ENCODE peak calls at places on chromosomes 3 and 15, in five cellular contexts. Z is heart right ventricle, S is neural progenitor cell, C is fibroblast of lung, H is OCI-LY7. G is an unnamed sample.

GRCh38 chr3:195030791-195031321 is 240.1 kb downstream of the XXYLT1 start:
- DNase-seq in Z (no peak), S (no peak), C (peak; percentile 13), H (no peak), G (peak; percentile 43)

GRCh38 chr3:157418104-157418503 is 18.5 kb upstream of the PTX3 start:
- DNase-seq in Z (no peak), S (no peak), C (peak; percentile 49), H (no peak), G (no peak)

GRCh38 chr3:169760479-169760878 is 4.4 kb downstream of the TERC start:
- DNase-seq in Z (no peak), S (no peak), C (peak; percentile 50), H (no peak), G (no peak)

GRCh38 chr3:128341659-128342395 is 124.9 kb downstream of the DNAJB8 start:
- DNase-seq in Z (no peak), S (no peak), C (no peak), H (no peak), G (peak; percentile 22)

GRCh38 chr15:68218847-68219798 is 10.4 kb downstream of the CLN6 start:
- DNase-seq in Z (no peak), S (no peak), C (no peak), H (no peak), G (no peak)

GRCh38 chr15:70566047-70566835 is 197.1 kb downstream of the UACA start:
- DNase-seq in Z (no peak), S (peak; percentile 59), C (peak; percentile 25), H (no peak), G (no peak)

GRCh38 chr15:57019496-57020160 is 101.2 kb downstream of the TCF12 start:
- DNase-seq in Z (no peak), S (no peak), C (peak; percentile 33), H (no peak), G (no peak)

GRCh38 chr3:17424137-17424536 is 318.3 kb downstream of the TBC1D5 start:
- DNase-seq in Z (no peak), S (no peak), C (no peak), H (no peak), G (no peak)

GRCh38 chr3:179292440-179292839 is 30.4 kb upstream of the ZNF639 start:
- DNase-seq in Z (no peak), S (no peak), C (no peak), H (no peak), G (no peak)

GRCh38 chr3:29635888-29636287 is 355.0 kb downstream of the RBMS3 start:
- DNase-seq in Z (no peak), S (no peak), C (peak; percentile 36), H (no peak), G (no peak)

GRCh38 chr3:97432914-97433313 is 331.6 kb upstream of the ARL6 start:
- DNase-seq in Z (no peak), S (no peak), C (no peak), H (no peak), G (no peak)

GRCh38 chr3:138331143-138331894 is 1.7 kb upstream of the NME9 start:
- DNase-seq in Z (no peak), S (no peak), C (no peak), H (peak; percentile 7), G (no peak)

GRCh38 chr3:82802501-82802900 is 1041.1 kb upstream of the GBE1 start:
- DNase-seq in Z (no peak), S (no peak), C (no peak), H (no peak), G (no peak)

GRCh38 chr3:127800508-127800907 is 21.8 kb downstream of the MGLL start:
- DNase-seq in Z (no peak), S (no peak), C (peak; percentile 51), H (no peak), G (no peak)

GRCh38 chr15:67805871-67806538 is 19.3 kb upstream of the SKOR1 start:
- DNase-seq in Z (no peak), S (peak; percentile 52), C (no peak), H (no peak), G (no peak)

GRCh38 chr3:195732951-195733350 is 12.2 kb downstream of the MUC20 start:
- DNase-seq in Z (no peak), S (no peak), C (no peak), H (no peak), G (peak; percentile 26)

DNA sequence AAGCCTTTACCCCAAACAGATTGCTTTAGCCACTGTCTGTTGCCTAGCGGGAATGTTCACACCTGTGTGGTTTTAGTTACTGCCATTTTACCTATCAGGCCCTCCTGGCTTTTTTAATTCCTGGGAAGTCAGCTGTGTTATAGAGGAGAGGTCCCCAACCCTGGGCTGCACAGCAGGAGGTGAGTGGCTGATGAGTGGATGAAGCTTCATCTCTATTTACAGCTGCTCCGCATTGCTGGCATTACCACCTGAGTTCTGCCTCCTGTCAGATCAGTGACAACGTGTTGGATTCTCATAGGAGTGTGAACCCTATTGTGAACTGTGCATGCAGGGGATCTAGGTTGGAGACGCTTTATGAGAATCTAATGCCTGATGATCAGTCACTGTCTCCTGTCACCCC is 127.0 kb downstream of the MBNL1 start:
- DNase-seq in Z (no peak), S (no peak), C (no peak), H (no peak), G (no peak)
- H3K4me3 ChIP-seq in Z (no peak overlapping the region), S (no peak overlapping the region), C (no peak overlapping the region), H (no peak overlapping the region), G (no peak overlapping the region)

DNA sequence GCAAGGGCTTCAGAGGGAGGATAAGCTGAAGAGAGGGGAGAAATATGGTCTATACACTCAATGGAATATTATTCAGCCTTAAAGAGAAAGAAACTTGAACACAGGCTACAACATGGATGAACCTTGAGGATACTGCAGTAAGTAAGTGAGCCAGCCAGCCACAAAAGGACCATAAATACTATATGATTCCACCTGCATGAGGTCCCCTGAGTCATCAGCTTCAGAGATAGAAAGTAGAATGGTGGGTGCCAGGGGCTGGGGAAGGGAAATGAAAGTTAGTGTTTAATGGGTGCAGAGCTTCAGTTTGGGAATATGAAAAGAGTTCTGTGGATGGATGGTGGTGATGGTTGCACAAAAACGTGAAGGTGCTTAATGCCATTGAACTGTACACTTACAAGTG is 68.4 kb upstream of the SEC13 start:
- DNase-seq in Z (no peak), S (no peak), C (no peak), H (peak; percentile 76), G (no peak)
- H3K9me3 ChIP-seq in Z (peaks cover 32% of the 10 kb centered on the region), S (no peaks in the 10 kb centered on the region), C (no peaks in the 10 kb centered on the region), H (no peaks in the 10 kb centered on the region), G (no peaks in the 10 kb centered on the region)

GRCh38 chr15:94262201-94262600 is 30.8 kb downstream of the MCTP2 start:
- DNase-seq in Z (no peak), S (no peak), C (no peak), H (no peak), G (no peak)
- H3K4me3 ChIP-seq in Z (no peak overlapping the region), S (no peak overlapping the region), C (no peak overlapping the region), H (no peak overlapping the region), G (no peak overlapping the region)

GRCh38 chr15:74233373-74233772 is 2.8 kb upstream of the CCDC33 start:
- DNase-seq in Z (no peak), S (no peak), C (no peak), H (no peak), G (no peak)
- H3K9me3 ChIP-seq in Z (no peaks in the 10 kb centered on the region), S (no peaks in the 10 kb centered on the region), C (no peaks in the 10 kb centered on the region), H (no peaks in the 10 kb centered on the region), G (no peaks in the 10 kb centered on the region)

GRCh38 chr15:48176097-48176496 is 2.0 kb downstream of the MYEF2 start:
- DNase-seq in Z (no peak), S (no peak), C (peak; percentile 46), H (no peak), G (no peak)
- H3K4me3 ChIP-seq in Z (no peak overlapping the region), S (peak overlapping the region; percentile 92), C (no peak overlapping the region), H (peak overlapping the region; percentile 84), G (no peak overlapping the region)

DNA sequence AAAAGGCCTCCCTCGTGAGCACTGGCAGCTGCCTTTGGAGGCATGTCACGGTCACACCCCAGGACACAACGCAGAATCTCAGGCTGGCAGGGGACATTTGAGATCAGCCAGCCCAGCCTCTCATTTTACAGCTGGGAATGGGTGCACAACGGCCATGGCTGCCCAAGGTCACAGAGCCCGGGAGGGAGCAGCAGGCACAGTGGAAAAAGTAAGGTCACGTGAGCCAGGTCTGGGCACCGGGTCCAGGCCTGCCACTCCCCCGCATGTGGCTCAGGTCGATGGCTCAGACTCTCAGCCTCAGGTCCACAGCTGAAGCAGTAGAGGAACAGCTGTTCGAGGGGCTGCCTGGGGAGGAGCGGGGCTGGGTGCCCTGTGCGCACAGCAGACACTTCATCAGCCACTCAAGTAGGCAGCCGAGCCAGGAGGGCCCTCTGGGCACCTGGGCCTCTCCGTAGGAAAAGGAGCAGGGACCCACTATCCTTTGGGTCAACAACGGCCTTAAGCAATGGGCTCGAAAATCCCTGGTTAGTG is 260.6 kb downstream of the GOLGA6L6 start:
- DNase-seq in Z (no peak), S (no peak), C (no peak), H (no peak), G (peak; percentile 52)
- H3K9me3 ChIP-seq in Z (no peaks in the 10 kb centered on the region), S (peaks cover 91% of the 10 kb centered on the region), C (peaks cover 6% of the 10 kb centered on the region), H (peaks cover 6% of the 10 kb centered on the region), G (no peaks in the 10 kb centered on the region)

DNA sequence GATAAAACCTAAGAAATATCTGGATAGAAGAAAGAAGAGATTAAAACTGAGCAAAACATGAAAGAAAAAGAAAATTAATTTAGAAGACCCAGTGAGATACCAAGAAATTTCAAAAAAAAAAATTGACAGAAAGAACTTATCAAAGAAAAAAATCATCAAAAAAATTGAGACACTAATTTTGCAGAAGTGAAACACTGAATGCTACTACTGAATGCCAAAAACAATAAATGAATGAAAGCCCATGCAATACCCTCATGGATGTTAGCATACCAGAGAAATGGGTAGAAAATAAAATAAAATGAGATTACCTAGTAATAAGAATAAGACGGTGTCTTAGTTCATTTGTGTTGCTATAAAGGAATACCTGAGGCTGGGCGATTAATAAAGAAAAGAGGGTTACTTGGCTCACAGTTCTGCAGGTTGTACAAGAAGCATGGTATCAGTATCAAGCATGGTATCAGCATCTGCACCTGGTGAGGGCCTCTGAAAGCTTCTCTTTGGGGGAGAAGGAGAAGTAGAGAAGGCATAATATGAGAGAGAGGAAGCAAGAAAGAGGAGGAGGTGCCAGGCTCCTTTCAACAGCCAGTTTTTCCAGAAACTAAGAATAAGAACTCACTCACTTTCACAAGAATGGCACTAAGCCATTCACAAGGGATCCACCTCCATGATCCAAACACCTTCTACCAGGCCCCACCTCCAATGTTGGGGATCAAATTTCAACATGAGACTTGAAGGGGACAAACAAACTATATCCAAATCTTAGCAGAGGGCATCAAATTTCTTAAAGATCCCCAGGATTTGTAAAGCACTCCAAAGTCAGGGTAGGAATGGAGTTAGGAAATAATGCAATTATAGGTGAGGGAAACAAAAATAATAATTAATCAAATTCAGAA is 73.2 kb downstream of the BTLA start:
- DNase-seq in Z (no peak), S (no peak), C (no peak), H (peak; percentile 38), G (no peak)
- H3K4me3 ChIP-seq in Z (no peak overlapping the region), S (no peak overlapping the region), C (no peak overlapping the region), H (no peak overlapping the region), G (no peak overlapping the region)

GRCh38 chr3:163129287-163129686 is 1632.7 kb downstream of the OTOL1 start:
- DNase-seq in Z (no peak), S (no peak), C (no peak), H (no peak), G (no peak)
- H3K9me3 ChIP-seq in Z (peaks cover 13% of the 10 kb centered on the region), S (no peaks in the 10 kb centered on the region), C (no peaks in the 10 kb centered on the region), H (peaks cover 11% of the 10 kb centered on the region), G (no peaks in the 10 kb centered on the region)

DNA sequence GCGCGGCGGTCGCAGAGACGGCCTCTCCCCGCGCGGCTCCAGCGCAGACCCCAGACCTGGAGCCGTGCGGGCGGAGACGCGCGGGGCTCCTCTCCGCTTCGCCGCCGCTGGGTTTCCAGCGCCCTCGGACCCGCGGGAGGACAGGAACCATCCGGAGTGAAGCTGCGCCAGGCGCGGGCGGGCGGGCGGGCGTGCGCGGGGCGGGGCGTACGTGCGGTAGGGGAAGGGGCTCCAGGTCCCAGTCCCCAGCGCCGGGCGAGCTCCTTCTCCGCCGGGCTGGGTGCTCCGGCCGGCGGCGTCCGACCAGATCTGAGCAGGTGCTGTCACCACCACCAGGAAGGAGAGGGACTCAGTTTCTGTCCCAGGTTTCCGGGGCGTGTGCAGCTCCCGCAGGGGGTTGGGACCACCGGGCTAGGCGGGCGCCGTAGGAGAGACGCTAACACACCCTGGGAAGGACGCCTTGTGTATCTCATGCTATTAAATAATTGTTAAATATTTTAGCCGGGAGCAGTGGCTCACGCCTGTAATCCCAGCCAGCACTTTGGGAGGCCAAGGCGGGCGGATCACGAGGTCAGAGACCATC is at the start of gene CHRNA3:
- DNase-seq in Z (no peak), S (no peak), C (no peak), H (no peak), G (no peak)
- H3K4me3 ChIP-seq in Z (peak within 1 kb of the TSS; percentile 49), S (peak within 1 kb of the TSS; percentile 73), C (no peak within 1 kb of the TSS), H (no peak within 1 kb of the TSS), G (no peak within 1 kb of the TSS)